ENCODE peak calls at places on chromosomes 16 and 17, in six cellular contexts. M is foreskin fibroblast; V is stimulated activated CD8-positive, alpha-beta memory T cell treated with anti-CD3 and anti-CD28 coated beads, Interleukin-4, amount 100 ng/mL, for 24 hours; B is SIG-M5; Q is iPS-NIHi11; O is AML-193. L is an unnamed sample.

GRCh38 chr17:62165378-62165722 is 100.3 kb upstream of the MED13 start:
- DNase-seq in M (no peak), V (no peak), B (no peak), Q (no peak), O (no peak), L (no peak)

GRCh38 chr16:77794586-77794985 is 6.2 kb downstream of the VAT1L start:
- DNase-seq in M (peak), V (no peak), B (no peak), Q (no peak), O (no peak), L (no peak)

GRCh38 chr17:345992-346785 is 6.4 kb downstream of the RPH3AL start:
- DNase-seq in M (no peak), V (no peak), B (no peak), Q (no peak), O (no peak), L (no peak)

GRCh38 chr16:66656547-66656946 is 40.0 kb downstream of the CMTM4 start:
- DNase-seq in M (no peak), V (no peak), B (no peak), Q (no peak), O (no peak), L (no peak)

GRCh38 chr16:66949472-66949871 is 11.6 kb upstream of the CES3 start:
- DNase-seq in M (no peak), V (no peak), B (no peak), Q (no peak), O (no peak), L (no peak)

GRCh38 chr17:18963126-18964017 is 11.4 kb downstream of the SLC5A10 start:
- DNase-seq in M (peak), V (no peak), B (no peak), Q (no peak), O (no peak), L (no peak)

GRCh38 chr16:17318200-17318599 is 152.6 kb downstream of the XYLT1 start:
- DNase-seq in M (peak), V (no peak), B (no peak), Q (no peak), O (no peak), L (no peak)

GRCh38 chr17:75047398-75048098 is 523 bp downstream of the KCTD2 start:
- DNase-seq in M (no peak), V (no peak), B (no peak), Q (no peak), O (no peak), L (no peak)

GRCh38 chr17:51585514-51586104 is 325.3 kb downstream of the UTP18 start:
- DNase-seq in M (no peak), V (no peak), B (no peak), Q (peak), O (no peak), L (no peak)

GRCh38 chr17:29560306-29560705 is 6.5 kb downstream of the ABHD15 start:
- DNase-seq in M (no peak), V (no peak), B (peak), Q (no peak), O (no peak), L (no peak)

GRCh38 chr17:35183332-35183731 is 10.9 kb downstream of the SLC35G3 start:
- DNase-seq in M (no peak), V (no peak), B (no peak), Q (no peak), O (no peak), L (no peak)

GRCh38 chr16:66342294-66342900 is 24.1 kb upstream of the CDH5 start:
- DNase-seq in M (no peak), V (no peak), B (no peak), Q (peak), O (peak), L (no peak)

GRCh38 chr16:1949507-1949906 is 5.0 kb downstream of the RPL3L start:
- DNase-seq in M (no peak), V (no peak), B (no peak), Q (no peak), O (no peak), L (no peak)

GRCh38 chr17:56026894-56027293 is 126.4 kb upstream of the ANKFN1 start:
- DNase-seq in M (no peak), V (no peak), B (no peak), Q (no peak), O (no peak), L (no peak)

GRCh38 chr17:43645765-43646481 is 15.8 kb downstream of the MEOX1 start:
- DNase-seq in M (no peak), V (no peak), B (no peak), Q (peak), O (no peak), L (no peak)

GRCh38 chr16:68655806-68656205 is 10.7 kb downstream of the CDH3 start:
- DNase-seq in M (no peak), V (no peak), B (no peak), Q (no peak), O (no peak), L (no peak)

GRCh38 chr17:7932483-7932891 is 481 bp downstream of the CNTROB start:
- DNase-seq in M (no peak), V (no peak), B (no peak), Q (peak), O (no peak), L (no peak)